ENCODE peak calls at places on chromosomes 5 and 9, in seven cellular contexts. L, R, Y, A, H, E and V are unnamed samples.

GRCh38 chr5:132219289-132219970 is 8.2 kb downstream of the P4HA2 start:
- DNase-seq in L (no peak), R (no peak), Y (no peak), A (no peak), H (no peak), E (no peak), V (no peak)

GRCh38 chr9:133701321-133701980 is 36.7 kb downstream of the SARDH start:
- DNase-seq in L (no peak), R (peak), Y (no peak), A (peak), H (no peak), E (peak), V (no peak)

GRCh38 chr5:74143724-74144330 is 496.7 kb downstream of the ENC1 start:
- DNase-seq in L (no peak), R (no peak), Y (no peak), A (no peak), H (no peak), E (no peak), V (no peak)

GRCh38 chr5:112491257-112491656 is 72.2 kb upstream of the EPB41L4A start:
- DNase-seq in L (no peak), R (no peak), Y (no peak), A (no peak), H (peak), E (no peak), V (no peak)

GRCh38 chr5:151408633-151409243 is 38.7 kb upstream of the SLC36A1 start:
- DNase-seq in L (no peak), R (no peak), Y (no peak), A (no peak), H (no peak), E (no peak), V (no peak)

GRCh38 chr5:178216779-178217178 is 12.4 kb downstream of the HNRNPAB start:
- DNase-seq in L (no peak), R (no peak), Y (no peak), A (no peak), H (no peak), E (no peak), V (no peak)

GRCh38 chr5:103425686-103426454 is 136.7 kb downstream of the NUDT12 start:
- DNase-seq in L (no peak), R (no peak), Y (no peak), A (no peak), H (no peak), E (no peak), V (no peak)

GRCh38 chr5:51378778-51379652 is 4.2 kb upstream of the ISL1 start:
- DNase-seq in L (no peak), R (peak), Y (no peak), A (no peak), H (no peak), E (no peak), V (no peak)